ENCODE peak calls at places on chromosomes 7 and 10, in eight cellular contexts. Z is KG1; G is posterior vena cava; N is EL; K is RWPE1; T is central memory CD4-positive, alpha-beta T cell; L is midbrain; U is AG10803. R is an unnamed sample.

GRCh38 chr10:67259319-67259929 is 333.6 kb downstream of the LRRTM3 start:
- DNase-seq in Z (no peak), G (no peak), N (no peak), K (no peak), T (no peak), L (no peak), U (no peak), R (no peak)

GRCh38 chr7:133139350-133139749 is 57.5 kb upstream of the CHCHD3 start:
- DNase-seq in Z (no peak), G (no peak), N (peak), K (no peak), T (no peak), L (no peak), U (peak), R (peak)

GRCh38 chr7:391961-392524 is 102.1 kb downstream of the FOXL3 start:
- DNase-seq in Z (no peak), G (peak), N (no peak), K (no peak), T (no peak), L (no peak), U (no peak), R (no peak)

GRCh38 chr10:79375321-79376077 is 28.2 kb downstream of the PPIF start:
- DNase-seq in Z (no peak), G (peak), N (peak), K (no peak), T (no peak), L (no peak), U (peak), R (no peak)

GRCh38 chr7:22990588-22990949 is 23.4 kb downstream of the HYCC1 start:
- DNase-seq in Z (no peak), G (no peak), N (peak), K (no peak), T (no peak), L (no peak), U (peak), R (no peak)

GRCh38 chr10:117216611-117217195 is 19.4 kb downstream of the KCNK18 start:
- DNase-seq in Z (peak), G (peak), N (peak), K (peak), T (peak), L (peak), U (peak), R (peak)

GRCh38 chr7:121945849-121946238 is 72.9 kb downstream of the PTPRZ1 start:
- DNase-seq in Z (no peak), G (no peak), N (no peak), K (no peak), T (no peak), L (no peak), U (no peak), R (no peak)

GRCh38 chr10:31315453-31315852 is 3.6 kb upstream of the ZEB1 start:
- DNase-seq in Z (no peak), G (peak), N (peak), K (no peak), T (no peak), L (no peak), U (peak), R (no peak)

GRCh38 chr7:7236041-7236440 is 53.7 kb downstream of the C1GALT1 start:
- DNase-seq in Z (no peak), G (no peak), N (no peak), K (peak), T (no peak), L (no peak), U (peak), R (no peak)

GRCh38 chr7:5218564-5219360 is 28.7 kb downstream of the WIPI2 start:
- DNase-seq in Z (no peak), G (peak), N (no peak), K (no peak), T (no peak), L (peak), U (no peak), R (no peak)

GRCh38 chr10:97546441-97547340 is 25.9 kb upstream of the ANKRD2 start:
- DNase-seq in Z (no peak), G (peak), N (no peak), K (no peak), T (no peak), L (no peak), U (no peak), R (no peak)

GRCh38 chr7:151936207-151936606 is 20.0 kb upstream of the GALNTL5 start:
- DNase-seq in Z (no peak), G (no peak), N (no peak), K (no peak), T (peak), L (no peak), U (no peak), R (no peak)

GRCh38 chr7:80070391-80070790 is 64.2 kb upstream of the GNAI1 start:
- DNase-seq in Z (no peak), G (no peak), N (no peak), K (no peak), T (no peak), L (no peak), U (peak), R (no peak)

GRCh38 chr7:17521437-17521836 is 223.0 kb downstream of the AHR start:
- DNase-seq in Z (no peak), G (no peak), N (peak), K (no peak), T (no peak), L (no peak), U (peak), R (no peak)

R was measured in SW480.